ENCODE peak calls at places on chromosomes 1 and 21, in five cellular contexts. E is AG04450; K is progenitor cell of endocrine pancreas; B is CD8-positive, alpha-beta memory T cell; D is neural crest cell. I is an unnamed sample.

GRCh38 chr1:160720366-160720765 is 8.7 kb upstream of the CD48 start:
- DNase-seq in E (no peak), K (no peak), B (no peak), D (no peak), I (no peak)

GRCh38 chr1:114467491-114467890 is 43.5 kb downstream of the TRIM33 start:
- DNase-seq in E (no peak), K (no peak), B (no peak), D (no peak), I (no peak)

GRCh38 chr1:6351480-6352137 is 42.0 kb downstream of the ACOT7 start:
- DNase-seq in E (no peak), K (no peak), B (no peak), D (no peak), I (no peak)

GRCh38 chr1:110879758-110880606 is 7.0 kb downstream of the CD53 start:
- DNase-seq in E (no peak), K (no peak), B (peak), D (no peak), I (no peak)

GRCh38 chr1:25103180-25103790 is 129.0 kb downstream of the SYF2 start:
- DNase-seq in E (no peak), K (no peak), B (no peak), D (no peak), I (no peak)

GRCh38 chr1:19059773-19060172 is 103.3 kb upstream of the IFFO2 start:
- DNase-seq in E (no peak), K (no peak), B (no peak), D (no peak), I (no peak)

GRCh38 chr1:85628791-85629531 is 48.4 kb downstream of the CCN1 start:
- DNase-seq in E (peak), K (no peak), B (no peak), D (no peak), I (peak)

GRCh38 chr1:228770779-228771223 is 35.5 kb downstream of the RHOU start:
- DNase-seq in E (no peak), K (no peak), B (no peak), D (no peak), I (no peak)

GRCh38 chr1:30523055-30524020 is 200.0 kb downstream of the MATN1 start:
- DNase-seq in E (no peak), K (no peak), B (no peak), D (no peak), I (peak)

GRCh38 chr1:150578278-150579109 is 916 bp downstream of the MCL1 start:
- DNase-seq in E (peak), K (no peak), B (peak), D (no peak), I (peak)

GRCh38 chr1:218565333-218565732 is 220.2 kb downstream of the TGFB2 start:
- DNase-seq in E (no peak), K (no peak), B (no peak), D (no peak), I (no peak)

GRCh38 chr1:156641761-156642264 is at the start of gene BCAN:
- DNase-seq in E (no peak), K (peak), B (no peak), D (peak), I (no peak)

GRCh38 chr1:174017231-174017970 is 4.8 kb downstream of the RC3H1 start:
- DNase-seq in E (no peak), K (no peak), B (no peak), D (no peak), I (no peak)

GRCh38 chr1:210412240-210412639 is 83.5 kb downstream of the HHAT start:
- DNase-seq in E (no peak), K (no peak), B (no peak), D (no peak), I (no peak)

GRCh38 chr1:24535021-24535424 is 20.9 kb upstream of the NCMAP start:
- DNase-seq in E (no peak), K (no peak), B (peak), D (no peak), I (no peak)

GRCh38 chr21:46325073-46325912 is 1.3 kb downstream of the PCNT start:
- DNase-seq in E (no peak), K (peak), B (peak), D (peak), I (no peak)

GRCh38 chr1:184225501-184226487 is 161.0 kb upstream of the C1orf21 start:
- DNase-seq in E (no peak), K (no peak), B (no peak), D (no peak), I (no peak)

GRCh38 chr21:46212721-46213484 is 15.7 kb downstream of the LSS start:
- DNase-seq in E (no peak), K (no peak), B (no peak), D (no peak), I (no peak)

GRCh38 chr21:46454142-46454541 is 4.5 kb upstream of the DIP2A start:
- DNase-seq in E (no peak), K (no peak), B (no peak), D (no peak), I (no peak)

GRCh38 chr1:111750856-111751255 is 4.8 kb upstream of the DDX20 start:
- DNase-seq in E (no peak), K (no peak), B (no peak), D (no peak), I (no peak)

GRCh38 chr21:29293495-29293894 is 5.2 kb upstream of the BACH1 start:
- DNase-seq in E (no peak), K (no peak), B (no peak), D (no peak), I (no peak)

GRCh38 chr21:41681336-41681801 is 85.5 kb downstream of the RIPK4 start:
- DNase-seq in E (no peak), K (no peak), B (no peak), D (no peak), I (no peak)

GRCh38 chr1:63799810-63800209 is 26.0 kb downstream of the ROR1 start:
- DNase-seq in E (no peak), K (no peak), B (no peak), D (no peak), I (peak)

GRCh38 chr21:41643246-41643966 is 123.4 kb downstream of the RIPK4 start:
- DNase-seq in E (no peak), K (no peak), B (no peak), D (no peak), I (no peak)

GRCh38 chr1:58976294-58976693 is 192.4 kb upstream of the JUN start:
- DNase-seq in E (no peak), K (no peak), B (no peak), D (no peak), I (no peak)

GRCh38 chr1:176643536-176643935 is 180.6 kb downstream of the PAPPA2 start:
- DNase-seq in E (no peak), K (no peak), B (no peak), D (no peak), I (no peak)